ENCODE peak calls at places on chromosomes 2 and 18, in ten cellular contexts. One of them, this sample, is unnamed.

GRCh38 chr18:43012951-43013350 is 102.5 kb downstream of the RIT2 start:
- DNase-seq in uterus: no peak
- DNase-seq in hepatocyte: no peak
- DNase-seq in tibial nerve: no peak
- DNase-seq in MG63: no peak
- DNase-seq in psoas muscle: no peak
- DNase-seq in cardiac muscle cell: no peak
- DNase-seq in heart right ventricle: no peak
- DNase-seq in right atrium auricular region: no peak
- DNase-seq in mucosa of descending colon: no peak
- DNase-seq in this sample: no peak

GRCh38 chr2:10260130-10260529 is 42.6 kb upstream of the HPCAL1 start:
- DNase-seq in uterus: no peak
- DNase-seq in hepatocyte: peak; percentile 49
- DNase-seq in tibial nerve: no peak
- DNase-seq in MG63: peak; percentile 77
- DNase-seq in psoas muscle: no peak
- DNase-seq in cardiac muscle cell: no peak
- DNase-seq in heart right ventricle: no peak
- DNase-seq in right atrium auricular region: no peak
- DNase-seq in mucosa of descending colon: peak; percentile 74
- DNase-seq in this sample: no peak

GRCh38 chr2:10404324-10405143 is 43.6 kb downstream of the ODC1 start:
- DNase-seq in uterus: peak; percentile 43
- DNase-seq in hepatocyte: no peak
- DNase-seq in tibial nerve: no peak
- DNase-seq in MG63: peak; percentile 88
- DNase-seq in psoas muscle: peak; percentile 53
- DNase-seq in cardiac muscle cell: no peak
- DNase-seq in heart right ventricle: no peak
- DNase-seq in right atrium auricular region: no peak
- DNase-seq in mucosa of descending colon: no peak
- DNase-seq in this sample: no peak

GRCh38 chr2:128474014-128474961 is 155.6 kb upstream of the HS6ST1 start:
- DNase-seq in uterus: no peak
- DNase-seq in hepatocyte: no peak
- DNase-seq in tibial nerve: no peak
- DNase-seq in MG63: no peak
- DNase-seq in psoas muscle: no peak
- DNase-seq in cardiac muscle cell: no peak
- DNase-seq in heart right ventricle: no peak
- DNase-seq in right atrium auricular region: peak; percentile 36
- DNase-seq in mucosa of descending colon: no peak
- DNase-seq in this sample: no peak

GRCh38 chr2:202965810-202966454 is 48.7 kb upstream of the NBEAL1 start:
- DNase-seq in uterus: no peak
- DNase-seq in hepatocyte: peak; percentile 40
- DNase-seq in tibial nerve: no peak
- DNase-seq in MG63: peak; percentile 39
- DNase-seq in psoas muscle: no peak
- DNase-seq in cardiac muscle cell: peak; percentile 86
- DNase-seq in heart right ventricle: peak; percentile 4
- DNase-seq in right atrium auricular region: no peak
- DNase-seq in mucosa of descending colon: no peak
- DNase-seq in this sample: no peak

GRCh38 chr2:196742685-196743084 is 56.8 kb downstream of the GTF3C3 start:
- DNase-seq in uterus: no peak
- DNase-seq in hepatocyte: no peak
- DNase-seq in tibial nerve: no peak
- DNase-seq in MG63: no peak
- DNase-seq in psoas muscle: no peak
- DNase-seq in cardiac muscle cell: no peak
- DNase-seq in heart right ventricle: no peak
- DNase-seq in right atrium auricular region: no peak
- DNase-seq in mucosa of descending colon: no peak
- DNase-seq in this sample: no peak

GRCh38 chr2:200353125-200353524 is 46.6 kb downstream of the SPATS2L start:
- DNase-seq in uterus: no peak
- DNase-seq in hepatocyte: no peak
- DNase-seq in tibial nerve: no peak
- DNase-seq in MG63: no peak
- DNase-seq in psoas muscle: no peak
- DNase-seq in cardiac muscle cell: no peak
- DNase-seq in heart right ventricle: no peak
- DNase-seq in right atrium auricular region: no peak
- DNase-seq in mucosa of descending colon: no peak
- DNase-seq in this sample: no peak

GRCh38 chr2:6924101-6924917 is 7.1 kb downstream of the RNF144A start:
- DNase-seq in uterus: no peak
- DNase-seq in hepatocyte: no peak
- DNase-seq in tibial nerve: no peak
- DNase-seq in MG63: no peak
- DNase-seq in psoas muscle: no peak
- DNase-seq in cardiac muscle cell: no peak
- DNase-seq in heart right ventricle: no peak
- DNase-seq in right atrium auricular region: no peak
- DNase-seq in mucosa of descending colon: no peak
- DNase-seq in this sample: no peak

GRCh38 chr2:205776139-205776538 is 93.8 kb downstream of the NRP2 start:
- DNase-seq in uterus: peak; percentile 46
- DNase-seq in hepatocyte: peak; percentile 48
- DNase-seq in tibial nerve: no peak
- DNase-seq in MG63: peak; percentile 42
- DNase-seq in psoas muscle: peak; percentile 26
- DNase-seq in cardiac muscle cell: peak; percentile 30
- DNase-seq in heart right ventricle: peak; percentile 37
- DNase-seq in right atrium auricular region: no peak
- DNase-seq in mucosa of descending colon: peak; percentile 59
- DNase-seq in this sample: no peak

GRCh38 chr18:41655074-41655473 is 300.0 kb upstream of the PIK3C3 start:
- DNase-seq in uterus: no peak
- DNase-seq in hepatocyte: peak; percentile 11
- DNase-seq in tibial nerve: no peak
- DNase-seq in MG63: no peak
- DNase-seq in psoas muscle: no peak
- DNase-seq in cardiac muscle cell: no peak
- DNase-seq in heart right ventricle: no peak
- DNase-seq in right atrium auricular region: no peak
- DNase-seq in mucosa of descending colon: no peak
- DNase-seq in this sample: no peak

DNA sequence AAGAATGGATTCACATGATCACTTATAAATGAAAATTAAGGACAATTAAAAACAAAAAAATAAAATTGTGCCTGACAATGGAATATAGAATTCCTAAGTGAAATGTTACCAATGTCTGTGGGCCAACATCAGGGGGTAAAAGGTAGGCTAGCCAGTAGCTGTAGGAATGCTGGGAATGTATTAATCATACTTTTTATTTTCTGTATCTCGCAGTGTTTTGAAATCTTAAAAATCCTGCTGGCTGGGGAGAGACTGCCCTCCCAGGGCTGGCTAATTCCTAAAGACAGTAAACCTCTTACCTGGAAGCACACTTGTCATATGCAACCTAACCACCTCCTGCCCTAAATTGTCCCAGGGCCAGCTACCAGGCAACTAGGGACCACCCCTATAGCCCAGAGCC is 69.8 kb downstream of the REV1 start:
- DNase-seq in uterus: no peak
- DNase-seq in hepatocyte: no peak
- DNase-seq in tibial nerve: no peak
- DNase-seq in MG63: no peak
- DNase-seq in psoas muscle: no peak
- DNase-seq in cardiac muscle cell: no peak
- DNase-seq in heart right ventricle: no peak
- DNase-seq in right atrium auricular region: no peak
- DNase-seq in mucosa of descending colon: no peak
- DNase-seq in this sample: no peak
- H3K36me3 ChIP-seq in uterus: no peaks in the 10 kb centered on the region
- H3K36me3 ChIP-seq in hepatocyte: no peaks in the 10 kb centered on the region
- H3K36me3 ChIP-seq in tibial nerve: peaks cover 90% of the 10 kb centered on the region
- H3K36me3 ChIP-seq in MG63: peaks cover 62% of the 10 kb centered on the region
- H3K36me3 ChIP-seq in psoas muscle: peaks cover 97% of the 10 kb centered on the region
- H3K36me3 ChIP-seq in cardiac muscle cell: peaks cover 58% of the 10 kb centered on the region
- H3K36me3 ChIP-seq in heart right ventricle: no peaks in the 10 kb centered on the region
- H3K36me3 ChIP-seq in right atrium auricular region: peaks cover 69% of the 10 kb centered on the region
- H3K36me3 ChIP-seq in mucosa of descending colon: no peaks in the 10 kb centered on the region
- H3K36me3 ChIP-seq in this sample: peaks cover 79% of the 10 kb centered on the region

GRCh38 chr2:180334514-180334913 is 327.4 kb upstream of the CWC22 start:
- DNase-seq in uterus: no peak
- DNase-seq in hepatocyte: no peak
- DNase-seq in tibial nerve: no peak
- DNase-seq in MG63: no peak
- DNase-seq in psoas muscle: no peak
- DNase-seq in cardiac muscle cell: no peak
- DNase-seq in heart right ventricle: no peak
- DNase-seq in right atrium auricular region: no peak
- DNase-seq in mucosa of descending colon: no peak
- DNase-seq in this sample: no peak

GRCh38 chr2:180337136-180337535 is 330.0 kb upstream of the CWC22 start:
- DNase-seq in uterus: no peak
- DNase-seq in hepatocyte: no peak
- DNase-seq in tibial nerve: no peak
- DNase-seq in MG63: no peak
- DNase-seq in psoas muscle: no peak
- DNase-seq in cardiac muscle cell: no peak
- DNase-seq in heart right ventricle: no peak
- DNase-seq in right atrium auricular region: no peak
- DNase-seq in mucosa of descending colon: no peak
- DNase-seq in this sample: no peak

DNA sequence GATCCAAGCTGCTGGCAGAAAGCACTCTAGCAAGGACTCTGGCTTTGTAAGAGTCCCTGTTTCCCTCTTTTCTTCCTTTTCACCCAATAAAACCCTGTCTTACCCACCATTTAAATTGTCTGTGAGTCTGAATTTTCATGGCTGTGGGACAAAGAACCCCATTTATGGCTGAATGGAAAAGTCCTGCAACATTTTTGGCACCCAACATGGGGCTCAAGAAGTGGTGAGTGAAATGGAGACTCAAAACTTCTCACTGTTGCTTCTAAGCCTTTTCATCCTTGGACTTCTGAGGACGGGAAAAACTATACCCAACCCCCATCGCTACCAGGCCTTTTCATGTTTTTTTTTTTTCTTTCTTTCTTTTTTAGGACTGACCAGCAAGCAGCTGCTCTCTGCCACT is 329.5 kb upstream of the CWC22 start:
- DNase-seq in uterus: no peak
- DNase-seq in hepatocyte: no peak
- DNase-seq in tibial nerve: no peak
- DNase-seq in MG63: no peak
- DNase-seq in psoas muscle: no peak
- DNase-seq in cardiac muscle cell: no peak
- DNase-seq in heart right ventricle: no peak
- DNase-seq in right atrium auricular region: no peak
- DNase-seq in mucosa of descending colon: no peak
- DNase-seq in this sample: no peak
- H3K9me3 ChIP-seq in uterus: no peaks in the 10 kb centered on the region
- H3K9me3 ChIP-seq in hepatocyte: peaks cover 22% of the 10 kb centered on the region
- H3K9me3 ChIP-seq in tibial nerve: peaks cover 41% of the 10 kb centered on the region
- H3K9me3 ChIP-seq in MG63: peaks cover 9% of the 10 kb centered on the region
- H3K9me3 ChIP-seq in psoas muscle: peaks cover 17% of the 10 kb centered on the region
- H3K9me3 ChIP-seq in cardiac muscle cell: no peaks in the 10 kb centered on the region
- H3K9me3 ChIP-seq in heart right ventricle: no peaks in the 10 kb centered on the region
- H3K9me3 ChIP-seq in right atrium auricular region: peaks cover 5% of the 10 kb centered on the region
- H3K9me3 ChIP-seq in mucosa of descending colon: peaks cover 35% of the 10 kb centered on the region
- H3K9me3 ChIP-seq in this sample: peaks cover 6% of the 10 kb centered on the region

GRCh38 chr2:52340185-52340584 is 1308.3 kb upstream of the NRXN1 start:
- DNase-seq in uterus: no peak
- DNase-seq in hepatocyte: peak; percentile 7
- DNase-seq in tibial nerve: no peak
- DNase-seq in MG63: no peak
- DNase-seq in psoas muscle: no peak
- DNase-seq in cardiac muscle cell: peak; percentile 49
- DNase-seq in heart right ventricle: no peak
- DNase-seq in right atrium auricular region: no peak
- DNase-seq in mucosa of descending colon: no peak
- DNase-seq in this sample: no peak

GRCh38 chr2:52334185-52334584 is 1302.3 kb upstream of the NRXN1 start:
- DNase-seq in uterus: no peak
- DNase-seq in hepatocyte: no peak
- DNase-seq in tibial nerve: no peak
- DNase-seq in MG63: no peak
- DNase-seq in psoas muscle: no peak
- DNase-seq in cardiac muscle cell: no peak
- DNase-seq in heart right ventricle: no peak
- DNase-seq in right atrium auricular region: no peak
- DNase-seq in mucosa of descending colon: no peak
- DNase-seq in this sample: no peak

GRCh38 chr2:52336951-52337350 is 1305.0 kb upstream of the NRXN1 start:
- DNase-seq in uterus: no peak
- DNase-seq in hepatocyte: no peak
- DNase-seq in tibial nerve: no peak
- DNase-seq in MG63: no peak
- DNase-seq in psoas muscle: no peak
- DNase-seq in cardiac muscle cell: no peak
- DNase-seq in heart right ventricle: no peak
- DNase-seq in right atrium auricular region: no peak
- DNase-seq in mucosa of descending colon: no peak
- DNase-seq in this sample: no peak

DNA sequence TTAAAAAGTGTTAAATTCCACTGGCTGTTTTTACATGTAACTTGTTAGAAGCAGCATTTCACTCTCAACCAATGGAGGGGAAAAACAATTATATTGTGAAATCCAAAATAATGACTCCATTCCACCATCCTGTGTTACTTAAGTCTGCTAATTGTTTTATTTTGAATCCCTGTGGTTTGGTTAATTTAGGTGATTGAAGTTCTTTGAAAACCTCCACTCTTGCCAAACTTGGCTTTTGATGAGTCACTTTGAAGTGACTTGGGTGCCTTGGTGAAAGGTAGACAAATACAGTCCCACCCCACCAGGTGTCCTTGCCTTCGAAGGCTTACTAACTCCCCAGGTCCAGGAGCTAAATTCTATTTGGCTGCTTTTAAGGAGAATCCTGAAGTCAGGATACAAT is 1303.8 kb upstream of the NRXN1 start:
- DNase-seq in uterus: no peak
- DNase-seq in hepatocyte: no peak
- DNase-seq in tibial nerve: no peak
- DNase-seq in MG63: no peak
- DNase-seq in psoas muscle: no peak
- DNase-seq in cardiac muscle cell: no peak
- DNase-seq in heart right ventricle: no peak
- DNase-seq in right atrium auricular region: no peak
- DNase-seq in mucosa of descending colon: no peak
- DNase-seq in this sample: no peak
- H3K4me3 ChIP-seq in uterus: no peak overlapping the region
- H3K4me3 ChIP-seq in hepatocyte: no peak overlapping the region
- H3K4me3 ChIP-seq in tibial nerve: no peak overlapping the region
- H3K4me3 ChIP-seq in MG63: no peak overlapping the region
- H3K4me3 ChIP-seq in psoas muscle: no peak overlapping the region
- H3K4me3 ChIP-seq in cardiac muscle cell: no peak overlapping the region
- H3K4me3 ChIP-seq in heart right ventricle: no peak overlapping the region
- H3K4me3 ChIP-seq in right atrium auricular region: no peak overlapping the region
- H3K4me3 ChIP-seq in mucosa of descending colon: no peak overlapping the region
- H3K4me3 ChIP-seq in this sample: no peak overlapping the region

DNA sequence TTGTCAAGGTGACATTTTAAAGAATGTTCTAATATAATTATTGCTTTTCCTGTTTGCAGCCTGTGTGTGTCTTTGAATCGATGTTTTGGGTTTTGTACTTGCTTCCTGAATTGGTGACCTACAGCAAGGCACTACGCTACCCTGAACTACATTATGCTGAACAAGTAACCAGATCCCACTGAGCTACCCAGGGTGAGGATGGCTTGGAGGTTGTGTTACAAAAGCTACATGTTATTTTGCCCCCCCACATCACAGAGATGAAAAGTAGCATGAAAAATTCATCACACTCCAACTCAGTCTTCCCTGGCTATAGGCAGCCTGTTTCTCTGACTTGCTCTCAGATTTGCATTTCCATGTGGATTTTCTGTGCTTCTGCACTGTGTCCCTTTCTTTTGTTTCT is 162.1 kb downstream of the LDLRAD4 start:
- DNase-seq in uterus: no peak
- DNase-seq in hepatocyte: no peak
- DNase-seq in tibial nerve: no peak
- DNase-seq in MG63: no peak
- DNase-seq in psoas muscle: no peak
- DNase-seq in cardiac muscle cell: no peak
- DNase-seq in heart right ventricle: no peak
- DNase-seq in right atrium auricular region: peak; percentile 28
- DNase-seq in mucosa of descending colon: no peak
- DNase-seq in this sample: no peak
- H3K36me3 ChIP-seq in uterus: no peaks in the 10 kb centered on the region
- H3K36me3 ChIP-seq in hepatocyte: no peaks in the 10 kb centered on the region
- H3K36me3 ChIP-seq in tibial nerve: no peaks in the 10 kb centered on the region
- H3K36me3 ChIP-seq in MG63: no peaks in the 10 kb centered on the region
- H3K36me3 ChIP-seq in psoas muscle: no peaks in the 10 kb centered on the region
- H3K36me3 ChIP-seq in cardiac muscle cell: no peaks in the 10 kb centered on the region
- H3K36me3 ChIP-seq in heart right ventricle: no peaks in the 10 kb centered on the region
- H3K36me3 ChIP-seq in right atrium auricular region: no peaks in the 10 kb centered on the region
- H3K36me3 ChIP-seq in mucosa of descending colon: no peaks in the 10 kb centered on the region
- H3K36me3 ChIP-seq in this sample: no peaks in the 10 kb centered on the region

This sample was measured in SJSA1.